ENCODE peak calls at places on chromosomes 2 and 18, in four cellular contexts. One of them, this sample, is unnamed.

GRCh38 chr18:53747761-53748160 is 476.7 kb downstream of the MBD2 start:
- DNase-seq in psoas muscle: no peak
- DNase-seq in tibial artery: no peak
- DNase-seq in cardiac muscle cell: no peak
- DNase-seq in this sample: no peak

GRCh38 chr2:236866542-236867340 is 218.9 kb upstream of the COPS8 start:
- DNase-seq in tibial artery: no peak
- DNase-seq in cardiac muscle cell: no peak
- DNase-seq in psoas muscle: no peak
- DNase-seq in this sample: no peak

GRCh38 chr2:207276858-207277257 is 111.1 kb upstream of the KLF7 start:
- DNase-seq in tibial artery: no peak
- DNase-seq in cardiac muscle cell: no peak
- DNase-seq in psoas muscle: no peak
- DNase-seq in this sample: no peak

GRCh38 chr18:35634376-35634775 is 52.8 kb downstream of the GALNT1 start:
- DNase-seq in psoas muscle: no peak
- DNase-seq in cardiac muscle cell: no peak
- DNase-seq in tibial artery: no peak
- DNase-seq in this sample: no peak

GRCh38 chr18:55997156-55997561 is 409.2 kb upstream of the TCF4 start:
- DNase-seq in psoas muscle: no peak
- DNase-seq in tibial artery: no peak
- DNase-seq in cardiac muscle cell: no peak
- DNase-seq in this sample: no peak

GRCh38 chr2:212042562-212042961 is 496.0 kb downstream of the ERBB4 start:
- DNase-seq in psoas muscle: no peak
- DNase-seq in tibial artery: no peak
- DNase-seq in cardiac muscle cell: no peak
- DNase-seq in this sample: no peak

GRCh38 chr18:44320619-44321460 is 359.8 kb upstream of the SETBP1 start:
- DNase-seq in tibial artery: no peak
- DNase-seq in psoas muscle: peak
- DNase-seq in cardiac muscle cell: no peak
- DNase-seq in this sample: no peak

GRCh38 chr18:45456076-45457066 is 158.9 kb upstream of the SLC14A2 start:
- DNase-seq in psoas muscle: peak
- DNase-seq in cardiac muscle cell: no peak
- DNase-seq in tibial artery: peak
- DNase-seq in this sample: no peak

DNA sequence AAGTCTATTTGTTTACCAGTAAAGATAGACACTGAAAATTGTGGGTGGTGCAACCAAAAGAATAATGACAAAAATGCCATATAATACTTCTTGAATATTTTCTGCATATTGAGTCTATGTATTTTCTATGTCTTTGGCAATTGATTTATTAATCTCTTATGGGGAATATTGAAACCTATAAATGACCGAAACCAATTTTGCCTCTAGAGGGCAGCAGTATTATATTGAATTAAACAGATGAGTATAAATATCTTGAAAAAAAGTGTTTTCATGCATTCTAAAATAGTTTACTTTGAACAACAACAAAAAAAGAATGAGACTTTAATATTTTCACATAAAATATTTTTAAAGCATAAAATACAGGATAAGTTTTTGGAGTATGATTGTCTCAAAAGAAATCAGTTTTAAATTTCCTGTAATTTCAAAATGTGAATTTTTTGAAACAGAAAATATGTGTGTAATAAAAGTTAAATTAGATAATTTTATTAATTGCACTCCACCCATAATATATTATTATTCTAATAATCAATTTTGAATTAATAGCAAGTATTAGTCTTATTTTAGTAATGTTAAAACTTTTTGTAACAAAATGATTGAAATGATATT is 49.9 kb upstream of the CALCRL start:
- DNase-seq in cardiac muscle cell: peak
- DNase-seq in tibial artery: no peak
- DNase-seq in psoas muscle: no peak
- DNase-seq in this sample: no peak
- TF ChIP-seq CTCF in cardiac muscle cell: peak
- TF ChIP-seq CTCF in tibial artery: peak
- TF ChIP-seq CTCF in psoas muscle: peak
- TF ChIP-seq CTCF in this sample: peak

GRCh38 chr2:9782197-9782719 is 61.0 kb upstream of the TAF1B start:
- DNase-seq in tibial artery: no peak
- DNase-seq in psoas muscle: no peak
- DNase-seq in cardiac muscle cell: no peak
- DNase-seq in this sample: no peak
- TF ChIP-seq CTCF in tibial artery: no peak
- TF ChIP-seq CTCF in psoas muscle: no peak
- TF ChIP-seq CTCF in cardiac muscle cell: no peak
- TF ChIP-seq CTCF in this sample: no peak

GRCh38 chr18:24817150-24818068 is 357.0 kb downstream of the HRH4 start:
- DNase-seq in tibial artery: no peak
- DNase-seq in psoas muscle: no peak
- DNase-seq in cardiac muscle cell: no peak
- DNase-seq in this sample: peak
- TF ChIP-seq CTCF in tibial artery: no peak
- TF ChIP-seq CTCF in psoas muscle: no peak
- TF ChIP-seq CTCF in cardiac muscle cell: no peak
- TF ChIP-seq CTCF in this sample: no peak

GRCh38 chr2:39124000-39124769 is 3.3 kb upstream of the SOS1 start:
- DNase-seq in psoas muscle: peak
- DNase-seq in cardiac muscle cell: peak
- DNase-seq in tibial artery: peak
- DNase-seq in this sample: peak
- TF ChIP-seq CTCF in psoas muscle: peak
- TF ChIP-seq CTCF in cardiac muscle cell: peak
- TF ChIP-seq CTCF in tibial artery: no peak
- TF ChIP-seq CTCF in this sample: peak

GRCh38 chr18:28175930-28176673 is 828 bp downstream of the CDH2 start:
- DNase-seq in tibial artery: no peak
- DNase-seq in psoas muscle: no peak
- DNase-seq in cardiac muscle cell: peak
- DNase-seq in this sample: peak
- TF ChIP-seq CTCF in tibial artery: no peak
- TF ChIP-seq CTCF in psoas muscle: no peak
- TF ChIP-seq CTCF in cardiac muscle cell: no peak
- TF ChIP-seq CTCF in this sample: no peak

This sample was measured in nephron progenitor cell.